ENCODE peak calls at places on chromosomes 16 and 17, in six cellular contexts. One of them, this sample, is unnamed.

GRCh38 chr17:81952792-81953228 is 5.8 kb upstream of the MYADML2 start:
- DNase-seq in AG08395: no peak
- DNase-seq in thoracic aorta: no peak
- DNase-seq in BJ: no peak
- DNase-seq in GM03348: no peak
- DNase-seq in GF-D8: no peak
- DNase-seq in this sample: no peak

GRCh38 chr17:20179031-20179430 is 169.9 kb downstream of the SPECC1 start:
- DNase-seq in AG08395: no peak
- DNase-seq in thoracic aorta: no peak
- DNase-seq in BJ: no peak
- DNase-seq in GM03348: no peak
- DNase-seq in GF-D8: no peak
- DNase-seq in this sample: no peak

GRCh38 chr17:1229354-1229890 is 40.8 kb upstream of the BHLHA9 start:
- DNase-seq in AG08395: peak
- DNase-seq in thoracic aorta: no peak
- DNase-seq in BJ: no peak
- DNase-seq in GM03348: peak
- DNase-seq in GF-D8: peak
- DNase-seq in this sample: peak

GRCh38 chr16:78607465-78607864 is 508.0 kb downstream of the WWOX start:
- DNase-seq in AG08395: no peak
- DNase-seq in thoracic aorta: no peak
- DNase-seq in BJ: no peak
- DNase-seq in GM03348: no peak
- DNase-seq in GF-D8: no peak
- DNase-seq in this sample: no peak

GRCh38 chr16:69424935-69425784 is 741 bp downstream of the CYB5B start:
- DNase-seq in AG08395: no peak
- DNase-seq in thoracic aorta: no peak
- DNase-seq in BJ: no peak
- DNase-seq in GM03348: no peak
- DNase-seq in GF-D8: no peak
- DNase-seq in this sample: no peak

GRCh38 chr16:58096249-58096648 is 32.9 kb downstream of the CFAP20 start:
- DNase-seq in AG08395: no peak
- DNase-seq in thoracic aorta: no peak
- DNase-seq in BJ: no peak
- DNase-seq in GM03348: no peak
- DNase-seq in GF-D8: no peak
- DNase-seq in this sample: peak

GRCh38 chr17:44273607-44274006 is 5.7 kb upstream of the SLC4A1 start:
- DNase-seq in AG08395: no peak
- DNase-seq in thoracic aorta: no peak
- DNase-seq in BJ: no peak
- DNase-seq in GM03348: no peak
- DNase-seq in GF-D8: no peak
- DNase-seq in this sample: no peak

GRCh38 chr17:80803451-80804428 is 187.9 kb upstream of the CHMP6 start:
- DNase-seq in AG08395: no peak
- DNase-seq in thoracic aorta: no peak
- DNase-seq in BJ: no peak
- DNase-seq in GM03348: no peak
- DNase-seq in GF-D8: no peak
- DNase-seq in this sample: no peak

GRCh38 chr16:52816993-52817392 is 235.7 kb downstream of the CHD9NB start:
- DNase-seq in AG08395: no peak
- DNase-seq in thoracic aorta: no peak
- DNase-seq in BJ: no peak
- DNase-seq in GM03348: no peak
- DNase-seq in GF-D8: no peak
- DNase-seq in this sample: no peak

GRCh38 chr17:6998855-6999508 is 3.1 kb downstream of the ALOX12 start:
- DNase-seq in AG08395: no peak
- DNase-seq in thoracic aorta: no peak
- DNase-seq in BJ: no peak
- DNase-seq in GM03348: no peak
- DNase-seq in GF-D8: no peak
- DNase-seq in this sample: peak

GRCh38 chr17:28570716-28571254 is 539 bp downstream of the PIGS start:
- DNase-seq in AG08395: peak
- DNase-seq in thoracic aorta: no peak
- DNase-seq in BJ: no peak
- DNase-seq in GM03348: peak
- DNase-seq in GF-D8: no peak
- DNase-seq in this sample: peak

GRCh38 chr17:73394523-73395450 is 83.0 kb upstream of the CDC42EP4 start:
- DNase-seq in AG08395: no peak
- DNase-seq in thoracic aorta: no peak
- DNase-seq in BJ: no peak
- DNase-seq in GM03348: no peak
- DNase-seq in GF-D8: no peak
- DNase-seq in this sample: no peak

GRCh38 chr16:86018487-86018886 is 119.5 kb downstream of the IRF8 start:
- DNase-seq in AG08395: no peak
- DNase-seq in thoracic aorta: no peak
- DNase-seq in BJ: no peak
- DNase-seq in GM03348: no peak
- DNase-seq in GF-D8: peak
- DNase-seq in this sample: no peak

GRCh38 chr16:89093602-89094251 is at the start of gene ACSF3:
- DNase-seq in AG08395: peak
- DNase-seq in thoracic aorta: no peak
- DNase-seq in BJ: no peak
- DNase-seq in GM03348: peak
- DNase-seq in GF-D8: peak
- DNase-seq in this sample: peak

GRCh38 chr16:17235147-17235817 is 235.5 kb downstream of the XYLT1 start:
- DNase-seq in AG08395: no peak
- DNase-seq in thoracic aorta: no peak
- DNase-seq in BJ: no peak
- DNase-seq in GM03348: no peak
- DNase-seq in GF-D8: no peak
- DNase-seq in this sample: no peak

GRCh38 chr16:3481696-3482658 is 13.3 kb downstream of the C16orf90 start:
- DNase-seq in AG08395: no peak
- DNase-seq in thoracic aorta: no peak
- DNase-seq in BJ: no peak
- DNase-seq in GM03348: no peak
- DNase-seq in GF-D8: no peak
- DNase-seq in this sample: peak

GRCh38 chr17:17813055-17813724 is 23.6 kb downstream of the SREBF1 start:
- DNase-seq in AG08395: no peak
- DNase-seq in thoracic aorta: no peak
- DNase-seq in BJ: no peak
- DNase-seq in GM03348: no peak
- DNase-seq in GF-D8: no peak
- DNase-seq in this sample: no peak

GRCh38 chr17:20922128-20922670 is 120.6 kb downstream of the USP22 start:
- DNase-seq in AG08395: peak
- DNase-seq in thoracic aorta: no peak
- DNase-seq in BJ: no peak
- DNase-seq in GM03348: peak
- DNase-seq in GF-D8: no peak
- DNase-seq in this sample: peak

GRCh38 chr16:52294660-52295059 is 252.3 kb downstream of the TOX3 start:
- DNase-seq in AG08395: no peak
- DNase-seq in thoracic aorta: no peak
- DNase-seq in BJ: no peak
- DNase-seq in GM03348: no peak
- DNase-seq in GF-D8: no peak
- DNase-seq in this sample: no peak

GRCh38 chr17:352421-353212 is at the start of gene RPH3AL:
- DNase-seq in AG08395: peak
- DNase-seq in thoracic aorta: no peak
- DNase-seq in BJ: no peak
- DNase-seq in GM03348: no peak
- DNase-seq in GF-D8: no peak
- DNase-seq in this sample: no peak

GRCh38 chr16:27199747-27200146 is 3.6 kb upstream of the KDM8 start:
- DNase-seq in AG08395: peak
- DNase-seq in thoracic aorta: no peak
- DNase-seq in BJ: no peak
- DNase-seq in GM03348: no peak
- DNase-seq in GF-D8: peak
- DNase-seq in this sample: no peak

GRCh38 chr16:4288148-4288921 is 15.5 kb upstream of the TFAP4 start:
- DNase-seq in AG08395: peak
- DNase-seq in thoracic aorta: no peak
- DNase-seq in BJ: no peak
- DNase-seq in GM03348: peak
- DNase-seq in GF-D8: no peak
- DNase-seq in this sample: peak

GRCh38 chr16:56999409-57000270 is 10.3 kb downstream of the NLRC5 start:
- DNase-seq in AG08395: no peak
- DNase-seq in thoracic aorta: no peak
- DNase-seq in BJ: no peak
- DNase-seq in GM03348: no peak
- DNase-seq in GF-D8: no peak
- DNase-seq in this sample: no peak

GRCh38 chr16:63684702-63685101 is 1437.2 kb downstream of the CDH11 start:
- DNase-seq in AG08395: no peak
- DNase-seq in thoracic aorta: no peak
- DNase-seq in BJ: no peak
- DNase-seq in GM03348: no peak
- DNase-seq in GF-D8: no peak
- DNase-seq in this sample: no peak

GRCh38 chr16:75025766-75026165 is 26.9 kb downstream of the ZNRF1 start:
- DNase-seq in AG08395: no peak
- DNase-seq in thoracic aorta: no peak
- DNase-seq in BJ: no peak
- DNase-seq in GM03348: peak
- DNase-seq in GF-D8: no peak
- DNase-seq in this sample: peak

GRCh38 chr17:44108440-44109311 is 14.8 kb downstream of the HDAC5 start:
- DNase-seq in AG08395: peak
- DNase-seq in thoracic aorta: peak
- DNase-seq in BJ: peak
- DNase-seq in GM03348: peak
- DNase-seq in GF-D8: no peak
- DNase-seq in this sample: peak

GRCh38 chr17:55448681-55449080 is 27.0 kb upstream of the MMD start:
- DNase-seq in AG08395: no peak
- DNase-seq in thoracic aorta: no peak
- DNase-seq in BJ: no peak
- DNase-seq in GM03348: no peak
- DNase-seq in GF-D8: peak
- DNase-seq in this sample: no peak

GRCh38 chr16:9068886-9069285 is 22.6 kb upstream of the HAPSTR1 start:
- DNase-seq in AG08395: no peak
- DNase-seq in thoracic aorta: no peak
- DNase-seq in BJ: no peak
- DNase-seq in GM03348: no peak
- DNase-seq in GF-D8: no peak
- DNase-seq in this sample: no peak

GRCh38 chr17:44959821-44960523 is 8.1 kb downstream of the C1QL1 start:
- DNase-seq in AG08395: no peak
- DNase-seq in thoracic aorta: no peak
- DNase-seq in BJ: no peak
- DNase-seq in GM03348: no peak
- DNase-seq in GF-D8: no peak
- DNase-seq in this sample: no peak

GRCh38 chr16:75206749-75207451 is at the start of gene CTRB2:
- DNase-seq in AG08395: no peak
- DNase-seq in thoracic aorta: no peak
- DNase-seq in BJ: no peak
- DNase-seq in GM03348: no peak
- DNase-seq in GF-D8: no peak
- DNase-seq in this sample: no peak

GRCh38 chr16:82629441-82630027 is 2.8 kb downstream of the CDH13 start:
- DNase-seq in AG08395: peak
- DNase-seq in thoracic aorta: no peak
- DNase-seq in BJ: peak
- DNase-seq in GM03348: peak
- DNase-seq in GF-D8: no peak
- DNase-seq in this sample: no peak

GRCh38 chr16:72722552-72722951 is 325.4 kb downstream of the ZFHX3 start:
- DNase-seq in AG08395: no peak
- DNase-seq in thoracic aorta: no peak
- DNase-seq in BJ: no peak
- DNase-seq in GM03348: no peak
- DNase-seq in GF-D8: no peak
- DNase-seq in this sample: no peak

GRCh38 chr17:49951362-49952080 is 17.5 kb upstream of the DLX4 start:
- DNase-seq in AG08395: no peak
- DNase-seq in thoracic aorta: no peak
- DNase-seq in BJ: no peak
- DNase-seq in GM03348: peak
- DNase-seq in GF-D8: no peak
- DNase-seq in this sample: no peak

GRCh38 chr16:58110590-58111330 is 18.4 kb downstream of the CFAP20 start:
- DNase-seq in AG08395: no peak
- DNase-seq in thoracic aorta: no peak
- DNase-seq in BJ: no peak
- DNase-seq in GM03348: no peak
- DNase-seq in GF-D8: no peak
- DNase-seq in this sample: no peak

GRCh38 chr17:2777242-2777867 is 18.9 kb upstream of the RAP1GAP2 start:
- DNase-seq in AG08395: no peak
- DNase-seq in thoracic aorta: no peak
- DNase-seq in BJ: no peak
- DNase-seq in GM03348: no peak
- DNase-seq in GF-D8: no peak
- DNase-seq in this sample: no peak

GRCh38 chr17:73633736-73634135 is 10.5 kb downstream of the SDK2 start:
- DNase-seq in AG08395: no peak
- DNase-seq in thoracic aorta: no peak
- DNase-seq in BJ: no peak
- DNase-seq in GM03348: no peak
- DNase-seq in GF-D8: no peak
- DNase-seq in this sample: no peak

GRCh38 chr16:14303654-14304394 is 232.7 kb downstream of the MRTFB start:
- DNase-seq in AG08395: peak
- DNase-seq in thoracic aorta: no peak
- DNase-seq in BJ: no peak
- DNase-seq in GM03348: peak
- DNase-seq in GF-D8: no peak
- DNase-seq in this sample: peak

GRCh38 chr16:49701867-49702494 is 153.9 kb downstream of the ZNF423 start:
- DNase-seq in AG08395: no peak
- DNase-seq in thoracic aorta: no peak
- DNase-seq in BJ: no peak
- DNase-seq in GM03348: no peak
- DNase-seq in GF-D8: no peak
- DNase-seq in this sample: no peak